ENCODE peak calls at places on chromosome 11, in eight cellular contexts. F, L, N, S, H, B, R and Q are unnamed samples.

GRCh38 chr11:116170526-116171120 is 602.2 kb downstream of the BUD13 start:
- DNase-seq in B (no peak), H (peak; percentile 44), N (no peak), L (no peak), R (no peak), F (no peak), S (peak; percentile 52), Q (no peak)

GRCh38 chr11:87368876-87369480 is 331.2 kb downstream of the TMEM135 start:
- DNase-seq in N (no peak), B (no peak), S (no peak), H (no peak), R (peak; percentile 14), F (no peak), L (no peak), Q (no peak)

GRCh38 chr11:104907521-104908185 is 9.4 kb upstream of the CASP12 start:
- DNase-seq in F (no peak), B (no peak), R (peak; percentile 17), L (no peak), H (no peak), N (no peak), S (no peak), Q (no peak)

GRCh38 chr11:74820763-74821162 is 72.1 kb downstream of the RNF169 start:
- DNase-seq in S (no peak), N (no peak), B (peak; percentile 97), F (no peak), R (peak; percentile 94), H (no peak), L (no peak), Q (no peak)

GRCh38 chr11:126634963-126635362 is 279.5 kb downstream of the ST3GAL4 start:
- DNase-seq in L (no peak), R (no peak), H (no peak), S (no peak), B (no peak), N (no peak), F (no peak), Q (no peak)

GRCh38 chr11:119166368-119167076 is 2.0 kb upstream of the NLRX1 start:
- DNase-seq in F (no peak), L (no peak), R (peak; percentile 68), N (no peak), B (peak; percentile 76), S (no peak), H (no peak), Q (no peak)

GRCh38 chr11:36469881-36470802 is 39.9 kb downstream of the TRAF6 start:
- DNase-seq in F (no peak), H (no peak), L (no peak), B (peak; percentile 85), R (peak; percentile 84), N (no peak), S (no peak), Q (no peak)

GRCh38 chr11:121570453-121570852 is 117.7 kb upstream of the SORL1-AS1 start:
- DNase-seq in N (no peak), R (no peak), L (no peak), B (no peak), F (no peak), S (no peak), H (no peak), Q (no peak)

GRCh38 chr11:18727499-18728236 is 1.7 kb upstream of the IGSF22 start:
- DNase-seq in H (peak; percentile 34), B (no peak), N (peak; percentile 51), L (no peak), F (no peak), R (peak; percentile 31), S (no peak), Q (no peak)